ENCODE peak calls at places on chromosome 11, in seven cellular contexts. O is nephron progenitor cell, D is astrocyte of the spinal cord, E is stomach, R is left lung, V is HCT116, X is ovary. H is an unnamed sample.

GRCh38 chr11:120675171-120675570 is 163.6 kb downstream of the GRIK4 start:
- DNase-seq in O (no peak), D (peak), E (no peak), R (no peak), V (no peak), X (no peak), H (no peak)

GRCh38 chr11:78011301-78011700 is 11.8 kb downstream of the KCTD14 start:
- DNase-seq in O (no peak), D (no peak), E (no peak), R (no peak), V (no peak), X (no peak), H (no peak)

GRCh38 chr11:7869467-7869866 is 61.6 kb downstream of the OR10A6 start:
- DNase-seq in O (no peak), D (no peak), E (no peak), R (no peak), V (no peak), X (no peak), H (no peak)

GRCh38 chr11:119774180-119774763 is 45.3 kb upstream of the NECTIN1 start:
- DNase-seq in O (peak), D (no peak), E (no peak), R (no peak), V (no peak), X (no peak), H (no peak)

GRCh38 chr11:35794850-35795249 is 132.3 kb downstream of the TRIM44 start:
- DNase-seq in O (no peak), D (peak), E (no peak), R (no peak), V (no peak), X (no peak), H (no peak)

GRCh38 chr11:67301313-67301921 is 1.9 kb upstream of the SSH3 start:
- DNase-seq in O (no peak), D (no peak), E (no peak), R (peak), V (no peak), X (no peak), H (peak)

GRCh38 chr11:120634706-120635105 is 123.2 kb downstream of the GRIK4 start:
- DNase-seq in O (no peak), D (no peak), E (no peak), R (no peak), V (no peak), X (no peak), H (no peak)

GRCh38 chr11:11081273-11081672 is 223.4 kb upstream of the ZBED5 start:
- DNase-seq in O (no peak), D (no peak), E (no peak), R (no peak), V (no peak), X (no peak), H (no peak)

GRCh38 chr11:109853156-109853776 is 239.9 kb upstream of the ZC3H12C start:
- DNase-seq in O (peak), D (peak), E (no peak), R (no peak), V (peak), X (no peak), H (no peak)
- TF ChIP-seq CTCF in O (peak), D (peak), E (peak), R (peak), V (peak), X (no peak), H (no peak)

GRCh38 chr11:83317757-83318548 is 31.8 kb upstream of the CCDC90B start:
- DNase-seq in O (no peak), D (no peak), E (no peak), R (no peak), V (no peak), X (no peak), H (no peak)
- TF ChIP-seq CTCF in O (no peak), D (no peak), E (no peak), R (no peak), V (no peak), X (no peak), H (no peak)

GRCh38 chr11:47233989-47234668 is 14.5 kb downstream of the ACP2 start:
- DNase-seq in O (no peak), D (peak), E (no peak), R (no peak), V (no peak), X (no peak), H (no peak)
- TF ChIP-seq CTCF in O (no peak), D (peak), E (no peak), R (peak), V (peak), X (no peak), H (no peak)

GRCh38 chr11:81963018-81963417 is 770.6 kb downstream of the FAM181B start:
- DNase-seq in O (no peak), D (no peak), E (no peak), R (no peak), V (no peak), X (no peak), H (no peak)
- TF ChIP-seq CTCF in O (peak), D (peak), E (no peak), R (peak), V (no peak), X (no peak), H (no peak)

GRCh38 chr11:48116843-48117242 is 99.8 kb upstream of the OR4B1 start:
- DNase-seq in O (no peak), D (no peak), E (no peak), R (no peak), V (no peak), X (no peak), H (no peak)
- TF ChIP-seq CTCF in O (peak), D (peak), E (no peak), R (peak), V (peak), X (no peak), H (no peak)

DNA sequence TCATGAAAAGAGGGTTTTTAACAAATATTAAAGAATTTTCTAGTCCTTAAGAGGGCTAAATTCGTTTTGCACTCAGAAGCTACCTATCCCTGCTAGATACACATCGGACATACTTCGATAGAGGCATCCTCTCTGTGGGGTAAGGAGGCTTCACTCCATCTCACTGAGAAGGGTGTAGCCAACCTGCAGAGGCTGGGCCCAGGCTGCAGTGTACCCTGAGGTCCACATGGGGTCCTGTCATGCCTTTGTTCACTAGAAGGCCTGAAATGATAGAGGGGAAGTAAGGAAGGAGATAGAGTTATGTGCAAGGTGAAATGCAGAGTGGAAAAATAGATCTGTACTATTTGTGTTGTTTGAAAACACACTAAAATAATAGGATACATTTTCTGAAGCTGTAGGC is 45.6 kb downstream of the IGSF9B start:
- DNase-seq in O (no peak), D (no peak), E (no peak), R (no peak), V (no peak), X (no peak), H (no peak)
- TF ChIP-seq CTCF in O (no peak), D (no peak), E (no peak), R (no peak), V (peak), X (no peak), H (no peak)

DNA sequence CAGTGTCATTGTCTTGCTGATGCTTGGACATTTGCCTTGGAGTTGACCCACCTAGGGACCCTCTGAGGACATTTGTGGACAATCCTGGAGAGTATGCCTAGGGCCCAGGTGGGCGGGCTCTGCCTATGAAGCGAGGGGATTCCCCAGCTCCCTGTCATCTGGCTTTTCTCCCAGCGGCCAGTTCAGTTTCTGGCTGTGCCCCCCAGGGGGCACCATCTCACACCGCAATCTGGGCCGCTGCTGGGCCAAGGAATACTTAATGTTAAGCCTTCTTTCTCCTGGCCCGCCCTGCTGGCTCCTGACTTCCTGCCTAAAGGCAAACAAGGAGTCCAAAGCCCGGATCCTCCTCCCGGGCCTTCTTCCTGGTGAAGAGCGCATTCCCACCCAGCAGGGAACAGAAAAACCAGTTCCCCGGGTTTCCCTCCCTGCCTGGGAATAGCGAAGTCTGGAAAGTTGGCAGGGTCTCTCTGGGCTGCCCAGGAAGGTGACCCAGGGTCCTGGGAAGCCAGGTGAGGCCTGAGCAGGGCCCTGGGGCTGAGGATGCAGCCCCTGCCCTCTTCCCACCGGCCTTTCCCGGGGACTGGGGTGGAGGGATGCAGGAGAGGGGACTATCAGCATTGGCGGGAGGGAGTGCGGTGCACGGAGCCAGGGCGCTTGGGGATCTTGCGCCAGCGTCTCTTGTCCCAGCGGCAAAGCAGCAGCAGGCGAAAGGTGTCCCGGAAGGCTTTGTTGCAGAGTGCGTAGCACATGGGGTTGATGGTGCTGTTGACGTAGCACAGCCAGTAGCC is 11.9 kb downstream of the CHRM1 start:
- DNase-seq in O (peak), D (peak), E (peak), R (peak), V (peak), X (no peak), H (no peak)
- TF ChIP-seq CTCF in O (peak), D (peak), E (peak), R (peak), V (peak), X (no peak), H (no peak)

H was measured in activated B cell treated with CpG ODN at 0.5 μM for 24 hours.